ENCODE peak calls at places on chromosomes 4 and X, in nine cellular contexts. One of them, this sample, is unnamed.
A peak's percentile ranks its signal among the peaks of the same experiment; 100 is the strongest.

GRCh38 chr4:101970555-101970954 is 180.0 kb downstream of the BANK1 start:
- DNase-seq in ascending aorta: no peak
- DNase-seq in mesendoderm: no peak
- DNase-seq in aorta: no peak
- DNase-seq in cardiac muscle cell: no peak
- DNase-seq in left ventricle myocardium inferior: no peak
- DNase-seq in CD4-positive, CD25-positive, alpha-beta regulatory T cell: no peak
- DNase-seq in mammary epithelial cell: no peak
- DNase-seq in osteoblast: no peak
- DNase-seq in this sample: no peak

GRCh38 chr4:151537726-151538125 is 128.8 kb downstream of the FHIP1A start:
- DNase-seq in left ventricle myocardium inferior: no peak
- DNase-seq in ascending aorta: no peak
- DNase-seq in osteoblast: no peak
- DNase-seq in cardiac muscle cell: peak; percentile 86
- DNase-seq in CD4-positive, CD25-positive, alpha-beta regulatory T cell: no peak
- DNase-seq in mammary epithelial cell: no peak
- DNase-seq in mesendoderm: no peak
- DNase-seq in aorta: no peak
- DNase-seq in this sample: no peak

GRCh38 chr4:77155631-77156345 is 1.2 kb upstream of the CCNG2 start:
- DNase-seq in CD4-positive, CD25-positive, alpha-beta regulatory T cell: no peak
- DNase-seq in left ventricle myocardium inferior: no peak
- DNase-seq in mammary epithelial cell: no peak
- DNase-seq in ascending aorta: no peak
- DNase-seq in cardiac muscle cell: no peak
- DNase-seq in mesendoderm: peak; percentile 61
- DNase-seq in osteoblast: no peak
- DNase-seq in aorta: no peak
- DNase-seq in this sample: peak; percentile 19

GRCh38 chr4:99979872-99980271 is 29.8 kb upstream of the H2AZ1 start:
- DNase-seq in left ventricle myocardium inferior: no peak
- DNase-seq in aorta: no peak
- DNase-seq in mesendoderm: no peak
- DNase-seq in CD4-positive, CD25-positive, alpha-beta regulatory T cell: no peak
- DNase-seq in ascending aorta: no peak
- DNase-seq in osteoblast: no peak
- DNase-seq in mammary epithelial cell: no peak
- DNase-seq in cardiac muscle cell: no peak
- DNase-seq in this sample: no peak

GRCh38 chrX:65480960-65481359 is 53.6 kb downstream of the LAS1L start:
- DNase-seq in cardiac muscle cell: no peak
- DNase-seq in mesendoderm: peak; percentile 89
- DNase-seq in mammary epithelial cell: no peak
- DNase-seq in ascending aorta: no peak
- DNase-seq in left ventricle myocardium inferior: no peak
- DNase-seq in osteoblast: no peak
- DNase-seq in CD4-positive, CD25-positive, alpha-beta regulatory T cell: no peak
- DNase-seq in aorta: no peak
- DNase-seq in this sample: no peak

GRCh38 chr4:76199664-76200211 is 13.9 kb downstream of the SCARB2 start:
- DNase-seq in ascending aorta: no peak
- DNase-seq in left ventricle myocardium inferior: peak; percentile 29
- DNase-seq in aorta: no peak
- DNase-seq in cardiac muscle cell: peak; percentile 62
- DNase-seq in mammary epithelial cell: no peak
- DNase-seq in osteoblast: no peak
- DNase-seq in CD4-positive, CD25-positive, alpha-beta regulatory T cell: peak; percentile 20
- DNase-seq in mesendoderm: peak; percentile 21
- DNase-seq in this sample: no peak

GRCh38 chrX:100090931-100091330 is 319.1 kb downstream of the PCDH19 start:
- DNase-seq in ascending aorta: no peak
- DNase-seq in aorta: no peak
- DNase-seq in osteoblast: peak; percentile 18
- DNase-seq in mammary epithelial cell: peak; percentile 81
- DNase-seq in CD4-positive, CD25-positive, alpha-beta regulatory T cell: no peak
- DNase-seq in cardiac muscle cell: peak; percentile 22
- DNase-seq in mesendoderm: no peak
- DNase-seq in left ventricle myocardium inferior: no peak
- DNase-seq in this sample: peak; percentile 7

GRCh38 chr4:95889662-95890061 is 49.8 kb downstream of the PDHA2 start:
- DNase-seq in CD4-positive, CD25-positive, alpha-beta regulatory T cell: no peak
- DNase-seq in mesendoderm: peak; percentile 50
- DNase-seq in cardiac muscle cell: peak; percentile 54
- DNase-seq in mammary epithelial cell: peak; percentile 35
- DNase-seq in left ventricle myocardium inferior: no peak
- DNase-seq in ascending aorta: no peak
- DNase-seq in aorta: no peak
- DNase-seq in osteoblast: no peak
- DNase-seq in this sample: peak; percentile 41

GRCh38 chr4:98838977-98839618 is 89.8 kb downstream of the EIF4E start:
- DNase-seq in left ventricle myocardium inferior: no peak
- DNase-seq in mammary epithelial cell: peak; percentile 2
- DNase-seq in ascending aorta: no peak
- DNase-seq in osteoblast: no peak
- DNase-seq in aorta: no peak
- DNase-seq in cardiac muscle cell: peak; percentile 94
- DNase-seq in mesendoderm: peak; percentile 5
- DNase-seq in CD4-positive, CD25-positive, alpha-beta regulatory T cell: no peak
- DNase-seq in this sample: peak; percentile 52

GRCh38 chr4:127181001-127181400 is 451.8 kb upstream of the INTU start:
- DNase-seq in ascending aorta: no peak
- DNase-seq in mesendoderm: no peak
- DNase-seq in aorta: no peak
- DNase-seq in osteoblast: no peak
- DNase-seq in cardiac muscle cell: no peak
- DNase-seq in mammary epithelial cell: no peak
- DNase-seq in CD4-positive, CD25-positive, alpha-beta regulatory T cell: no peak
- DNase-seq in left ventricle myocardium inferior: no peak
- DNase-seq in this sample: no peak

GRCh38 chr4:29277381-29277780 is 1442.8 kb upstream of the PCDH7 start:
- DNase-seq in mammary epithelial cell: peak; percentile 60
- DNase-seq in ascending aorta: no peak
- DNase-seq in aorta: no peak
- DNase-seq in osteoblast: no peak
- DNase-seq in left ventricle myocardium inferior: no peak
- DNase-seq in mesendoderm: no peak
- DNase-seq in CD4-positive, CD25-positive, alpha-beta regulatory T cell: no peak
- DNase-seq in cardiac muscle cell: peak; percentile 2
- DNase-seq in this sample: no peak

GRCh38 chrX:67872958-67873357 is 329.1 kb downstream of the AR start:
- DNase-seq in cardiac muscle cell: no peak
- DNase-seq in mammary epithelial cell: no peak
- DNase-seq in osteoblast: no peak
- DNase-seq in left ventricle myocardium inferior: no peak
- DNase-seq in CD4-positive, CD25-positive, alpha-beta regulatory T cell: no peak
- DNase-seq in aorta: no peak
- DNase-seq in ascending aorta: no peak
- DNase-seq in mesendoderm: no peak
- DNase-seq in this sample: no peak

GRCh38 chr4:47106561-47106960 is 75.2 kb downstream of the GABRB1 start:
- DNase-seq in aorta: no peak
- DNase-seq in osteoblast: no peak
- DNase-seq in CD4-positive, CD25-positive, alpha-beta regulatory T cell: no peak
- DNase-seq in left ventricle myocardium inferior: no peak
- DNase-seq in mesendoderm: no peak
- DNase-seq in cardiac muscle cell: no peak
- DNase-seq in mammary epithelial cell: no peak
- DNase-seq in ascending aorta: no peak
- DNase-seq in this sample: no peak

GRCh38 chrX:128816919-128817318 is 706.4 kb downstream of the SMARCA1 start:
- DNase-seq in ascending aorta: no peak
- DNase-seq in osteoblast: no peak
- DNase-seq in mesendoderm: peak; percentile 51
- DNase-seq in cardiac muscle cell: no peak
- DNase-seq in aorta: no peak
- DNase-seq in CD4-positive, CD25-positive, alpha-beta regulatory T cell: no peak
- DNase-seq in left ventricle myocardium inferior: no peak
- DNase-seq in mammary epithelial cell: no peak
- DNase-seq in this sample: peak; percentile 26

DNA sequence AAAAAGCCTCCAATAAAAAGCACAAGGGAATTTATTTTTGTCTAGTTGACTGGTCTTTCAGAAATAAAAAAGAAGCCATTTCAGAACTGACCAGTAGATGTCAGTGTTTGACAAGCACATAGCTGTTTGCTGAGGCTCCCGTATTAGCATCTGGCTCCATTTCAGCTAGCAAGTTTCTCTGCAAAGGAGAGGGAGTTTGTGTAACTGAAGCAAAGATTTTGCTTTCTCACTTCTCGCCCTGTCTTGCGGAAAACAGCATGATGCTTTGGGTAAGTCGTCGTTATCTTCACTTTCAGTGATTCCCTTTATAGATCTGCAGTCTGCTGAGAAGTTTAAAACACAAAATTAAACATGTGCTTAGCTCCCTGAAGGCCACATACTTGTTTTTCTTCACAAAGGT is 85.5 kb downstream of the CT47B1 start:
- DNase-seq in ascending aorta: no peak
- DNase-seq in mesendoderm: peak; percentile 63
- DNase-seq in aorta: no peak
- DNase-seq in left ventricle myocardium inferior: no peak
- DNase-seq in cardiac muscle cell: peak; percentile 86
- DNase-seq in CD4-positive, CD25-positive, alpha-beta regulatory T cell: peak; percentile 71
- DNase-seq in osteoblast: no peak
- DNase-seq in mammary epithelial cell: peak; percentile 55
- DNase-seq in this sample: peak; percentile 30
- H3K4me3 ChIP-seq in ascending aorta: no peak overlapping the region
- H3K4me3 ChIP-seq in mesendoderm: no peak overlapping the region
- H3K4me3 ChIP-seq in aorta: no peak overlapping the region
- H3K4me3 ChIP-seq in left ventricle myocardium inferior: no peak overlapping the region
- H3K4me3 ChIP-seq in cardiac muscle cell: no peak overlapping the region
- H3K4me3 ChIP-seq in CD4-positive, CD25-positive, alpha-beta regulatory T cell: peak overlapping the region; percentile 26
- H3K4me3 ChIP-seq in osteoblast: no peak overlapping the region
- H3K4me3 ChIP-seq in mammary epithelial cell: no peak overlapping the region
- H3K4me3 ChIP-seq in this sample: no peak overlapping the region

DNA sequence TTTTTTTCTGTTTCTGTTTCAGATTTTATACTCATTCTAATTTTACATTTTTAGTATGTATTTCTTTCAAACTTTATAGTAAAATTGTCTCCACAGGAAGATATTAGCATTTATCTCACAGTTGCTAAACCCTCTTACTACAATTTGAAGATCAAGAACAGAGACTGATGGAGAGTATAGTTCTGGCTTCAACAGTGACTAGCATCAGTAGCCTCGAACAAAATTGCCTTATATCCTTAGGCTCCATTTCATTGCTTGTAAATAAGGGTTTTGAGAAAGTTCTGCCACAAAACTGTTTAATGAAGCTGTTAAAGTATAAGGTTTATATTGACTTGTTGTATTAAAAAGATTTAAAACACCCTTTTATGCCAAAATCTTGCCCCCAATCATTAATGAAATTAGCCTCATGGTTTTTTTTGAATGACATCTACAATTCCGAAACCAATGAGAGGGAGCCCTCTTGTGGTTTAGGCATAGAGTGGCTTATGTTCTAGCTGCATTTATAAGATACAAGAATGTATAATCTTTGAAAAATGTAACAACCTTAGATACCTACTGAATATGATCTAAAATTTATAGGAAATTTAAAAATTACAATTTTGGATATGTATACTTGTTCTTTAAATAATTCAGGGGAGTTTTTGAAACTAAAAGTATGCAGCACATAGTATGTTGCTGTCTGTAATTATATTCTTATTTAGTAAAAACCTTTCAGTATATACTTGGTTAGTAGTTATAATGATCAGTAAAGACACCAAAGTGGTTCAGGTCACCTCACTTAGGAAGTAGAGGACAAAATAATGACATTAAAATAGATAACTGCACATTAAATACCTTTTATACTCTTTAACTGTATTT is 109.8 kb upstream of the HPGD start:
- DNase-seq in ascending aorta: no peak
- DNase-seq in cardiac muscle cell: peak; percentile 68
- DNase-seq in left ventricle myocardium inferior: no peak
- DNase-seq in mesendoderm: peak; percentile 67
- DNase-seq in aorta: no peak
- DNase-seq in osteoblast: no peak
- DNase-seq in mammary epithelial cell: peak; percentile 24
- DNase-seq in CD4-positive, CD25-positive, alpha-beta regulatory T cell: peak; percentile 34
- DNase-seq in this sample: no peak
- H3K27ac ChIP-seq in ascending aorta: no peak overlapping the region
- H3K27ac ChIP-seq in cardiac muscle cell: no peak overlapping the region
- H3K27ac ChIP-seq in left ventricle myocardium inferior: no peak overlapping the region
- H3K27ac ChIP-seq in mesendoderm: no peak overlapping the region
- H3K27ac ChIP-seq in aorta: no peak overlapping the region
- H3K27ac ChIP-seq in osteoblast: no peak overlapping the region
- H3K27ac ChIP-seq in mammary epithelial cell: no peak overlapping the region
- H3K27ac ChIP-seq in CD4-positive, CD25-positive, alpha-beta regulatory T cell: no peak overlapping the region
- H3K27ac ChIP-seq in this sample: no peak overlapping the region

DNA sequence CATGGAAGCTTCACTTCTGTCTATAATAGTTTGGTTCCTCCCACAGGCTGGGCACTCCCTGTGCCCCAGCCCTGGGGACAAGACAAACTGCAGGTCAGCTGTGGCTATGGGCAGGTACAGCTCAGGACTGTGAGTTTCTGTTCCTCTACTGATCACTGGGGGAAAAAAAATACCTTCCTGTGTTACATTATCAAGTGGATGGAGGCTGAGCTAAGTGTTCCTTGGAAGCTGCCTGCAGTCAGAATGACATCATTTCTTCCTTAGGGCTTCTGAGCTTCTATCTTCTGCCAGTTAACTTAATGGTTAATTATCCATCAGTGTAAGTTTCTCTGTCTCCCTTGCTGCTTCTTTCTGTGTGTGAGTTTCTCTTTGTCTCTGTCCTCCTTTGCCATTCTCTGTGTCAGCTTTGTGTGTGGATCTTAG is 4.6 kb downstream of the RAB33A start:
- DNase-seq in ascending aorta: no peak
- DNase-seq in mammary epithelial cell: no peak
- DNase-seq in mesendoderm: no peak
- DNase-seq in left ventricle myocardium inferior: no peak
- DNase-seq in aorta: no peak
- DNase-seq in cardiac muscle cell: no peak
- DNase-seq in CD4-positive, CD25-positive, alpha-beta regulatory T cell: no peak
- DNase-seq in osteoblast: peak; percentile 65
- DNase-seq in this sample: no peak
- H3K4me3 ChIP-seq in ascending aorta: no peak overlapping the region
- H3K4me3 ChIP-seq in mammary epithelial cell: no peak overlapping the region
- H3K4me3 ChIP-seq in mesendoderm: no peak overlapping the region
- H3K4me3 ChIP-seq in left ventricle myocardium inferior: no peak overlapping the region
- H3K4me3 ChIP-seq in aorta: no peak overlapping the region
- H3K4me3 ChIP-seq in cardiac muscle cell: no peak overlapping the region
- H3K4me3 ChIP-seq in CD4-positive, CD25-positive, alpha-beta regulatory T cell: peak overlapping the region; percentile 62
- H3K4me3 ChIP-seq in osteoblast: no peak overlapping the region
- H3K4me3 ChIP-seq in this sample: no peak overlapping the region

DNA sequence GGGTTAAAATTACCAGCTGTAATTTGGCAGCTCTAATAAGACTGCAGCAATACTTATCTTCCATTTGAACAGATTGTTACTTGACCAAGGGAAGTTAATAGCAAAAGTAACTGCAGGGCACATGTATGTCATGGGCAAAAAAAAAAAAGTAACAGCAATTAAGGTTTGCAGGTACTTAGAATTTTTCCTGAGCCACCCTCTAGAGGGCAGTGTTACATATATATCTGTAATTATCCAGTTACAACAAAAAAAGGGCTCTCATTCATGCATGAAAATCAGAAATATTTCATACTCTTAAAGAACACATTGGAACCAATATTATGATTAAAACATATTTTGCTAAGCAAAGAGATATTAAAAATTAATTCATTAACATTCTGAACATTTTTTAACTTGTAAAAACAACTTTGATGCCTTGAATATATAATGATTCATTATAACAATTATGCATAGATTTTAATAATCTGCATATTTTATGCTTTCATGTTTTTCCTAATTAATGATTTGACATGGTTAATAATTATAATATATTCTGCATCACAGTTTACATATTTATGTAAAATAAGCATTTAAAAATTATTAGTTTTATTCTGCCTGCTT is 25.1 kb downstream of the XIAP start:
- DNase-seq in aorta: no peak
- DNase-seq in osteoblast: peak; percentile 83
- DNase-seq in cardiac muscle cell: peak; percentile 60
- DNase-seq in mammary epithelial cell: peak; percentile 30
- DNase-seq in ascending aorta: no peak
- DNase-seq in CD4-positive, CD25-positive, alpha-beta regulatory T cell: peak; percentile 70
- DNase-seq in left ventricle myocardium inferior: no peak
- DNase-seq in mesendoderm: peak; percentile 37
- DNase-seq in this sample: peak; percentile 71
- H3K27ac ChIP-seq in aorta: no peak overlapping the region
- H3K27ac ChIP-seq in osteoblast: no peak overlapping the region
- H3K27ac ChIP-seq in cardiac muscle cell: no peak overlapping the region
- H3K27ac ChIP-seq in mammary epithelial cell: no peak overlapping the region
- H3K27ac ChIP-seq in ascending aorta: no peak overlapping the region
- H3K27ac ChIP-seq in CD4-positive, CD25-positive, alpha-beta regulatory T cell: no peak overlapping the region
- H3K27ac ChIP-seq in left ventricle myocardium inferior: no peak overlapping the region
- H3K27ac ChIP-seq in mesendoderm: no peak overlapping the region
- H3K27ac ChIP-seq in this sample: no peak overlapping the region

This sample was measured in SJCRH30.